ENCODE peak calls at places on chromosomes 12 and 14, in five cellular contexts. S is lung, F is HFFc6, A is GM20000, U is OCI-LY7. Q is an unnamed sample.

GRCh38 chr12:111582133-111582747 is 16.9 kb downstream of the ATXN2 start:
- DNase-seq in U (no peak), F (no peak), S (no peak), A (no peak), Q (no peak)

GRCh38 chr12:51951843-51952722 is 584 bp downstream of the ACVR1B start:
- DNase-seq in S (no peak), U (peak), F (no peak), A (no peak), Q (peak)

GRCh38 chr12:71456316-71456715 is 16.7 kb downstream of the LGR5 start:
- DNase-seq in S (no peak), A (no peak), F (no peak), U (peak), Q (no peak)

GRCh38 chr14:90654831-90655276 is 161.4 kb downstream of the TTC7B start:
- DNase-seq in A (no peak), U (no peak), F (no peak), S (no peak), Q (no peak)

GRCh38 chr12:91326043-91327027 is 143.7 kb upstream of the DCN start:
- DNase-seq in S (peak), A (peak), F (peak), U (peak), Q (peak)

GRCh38 chr14:50062438-50063039 is 53.8 kb downstream of the VCPKMT start:
- DNase-seq in A (peak), F (peak), U (peak), S (no peak), Q (peak)

GRCh38 chr14:62882967-62883366 is 162.3 kb downstream of the KCNH5 start:
- DNase-seq in A (no peak), U (no peak), S (no peak), F (no peak), Q (no peak)

GRCh38 chr12:62301799-62302133 is 41.6 kb downstream of the USP15 start:
- DNase-seq in A (no peak), F (no peak), S (no peak), U (no peak), Q (no peak)

GRCh38 chr14:70907172-70907995 is at the start of gene PCNX1:
- DNase-seq in F (peak), A (peak), U (peak), S (peak), Q (peak)

GRCh38 chr12:45989857-45990467 is 412 bp downstream of the SCAF11 start:
- DNase-seq in A (no peak), U (no peak), S (no peak), F (peak), Q (peak)

GRCh38 chr12:89663577-89664357 is 44.9 kb downstream of the ATP2B1 start:
- DNase-seq in F (peak), A (peak), S (no peak), U (peak), Q (peak)

GRCh38 chr14:30193056-30193455 is 265.4 kb upstream of the PRKD1 start:
- DNase-seq in F (no peak), A (no peak), S (no peak), U (no peak), Q (no peak)

GRCh38 chr14:93219103-93219726 is 12.2 kb downstream of the UBR7 start:
- DNase-seq in S (no peak), F (peak), A (peak), U (peak), Q (peak)

GRCh38 chr14:67859169-67859749 is 39.7 kb downstream of the RAD51B start:
- DNase-seq in F (no peak), S (no peak), A (no peak), U (no peak), Q (no peak)

GRCh38 chr12:78864483-78865296 is at the start of gene SYT1:
- DNase-seq in F (peak), U (no peak), S (peak), A (no peak), Q (no peak)

GRCh38 chr12:109461846-109462766 is 15.0 kb downstream of the KCTD10 start:
- DNase-seq in F (peak), U (no peak), A (no peak), S (peak), Q (no peak)

GRCh38 chr12:88334271-88334670 is 192.2 kb downstream of the TMTC3 start:
- DNase-seq in F (no peak), A (peak), S (no peak), U (peak), Q (no peak)

GRCh38 chr14:68208218-68208617 is 388.6 kb downstream of the RAD51B start:
- DNase-seq in U (no peak), A (no peak), F (no peak), S (no peak), Q (no peak)

GRCh38 chr12:29611906-29612305 is 114.4 kb upstream of the OVCH1 start:
- DNase-seq in S (no peak), U (no peak), A (no peak), F (no peak), Q (no peak)

GRCh38 chr12:9379023-9379742 is 171.0 kb upstream of the PZP start:
- DNase-seq in U (no peak), F (no peak), A (no peak), S (no peak), Q (no peak)

GRCh38 chr12:75979181-75979580 is 52.4 kb downstream of the PHLDA1 start:
- DNase-seq in U (no peak), S (no peak), F (peak), A (no peak), Q (peak)

GRCh38 chr14:67457782-67458181 is 30.7 kb downstream of the TMEM229B start:
- DNase-seq in S (no peak), U (no peak), F (no peak), A (no peak), Q (no peak)

GRCh38 chr12:76375470-76375869 is 27.3 kb upstream of the BBS10 start:
- DNase-seq in S (no peak), A (no peak), U (no peak), F (no peak), Q (no peak)

GRCh38 chr14:75561013-75561432 is 17.4 kb upstream of the FLVCR2 start:
- DNase-seq in F (peak), U (peak), S (peak), A (peak), Q (peak)

GRCh38 chr14:103023881-103024473 is 33.4 kb downstream of the CDC42BPB start:
- DNase-seq in F (peak), S (no peak), U (no peak), A (no peak), Q (no peak)

GRCh38 chr12:107125833-107126232 is 32.5 kb upstream of the CRY1 start:
- DNase-seq in S (no peak), U (no peak), F (no peak), A (no peak), Q (no peak)

GRCh38 chr14:95313246-95313645 is 6.5 kb downstream of the CLMN start:
- DNase-seq in A (no peak), U (no peak), F (no peak), S (no peak), Q (no peak)

GRCh38 chr14:29717906-29718305 is 209.7 kb downstream of the PRKD1 start:
- DNase-seq in A (no peak), F (no peak), U (no peak), S (no peak), Q (no peak)

GRCh38 chr12:66861157-66861750 is 182.4 kb upstream of the GRIP1 start:
- DNase-seq in U (peak), S (peak), F (peak), A (peak), Q (peak)

GRCh38 chr12:122148657-122149056 is 25.4 kb downstream of the IL31 start:
- DNase-seq in S (no peak), U (no peak), A (no peak), F (no peak), Q (no peak)

DNA sequence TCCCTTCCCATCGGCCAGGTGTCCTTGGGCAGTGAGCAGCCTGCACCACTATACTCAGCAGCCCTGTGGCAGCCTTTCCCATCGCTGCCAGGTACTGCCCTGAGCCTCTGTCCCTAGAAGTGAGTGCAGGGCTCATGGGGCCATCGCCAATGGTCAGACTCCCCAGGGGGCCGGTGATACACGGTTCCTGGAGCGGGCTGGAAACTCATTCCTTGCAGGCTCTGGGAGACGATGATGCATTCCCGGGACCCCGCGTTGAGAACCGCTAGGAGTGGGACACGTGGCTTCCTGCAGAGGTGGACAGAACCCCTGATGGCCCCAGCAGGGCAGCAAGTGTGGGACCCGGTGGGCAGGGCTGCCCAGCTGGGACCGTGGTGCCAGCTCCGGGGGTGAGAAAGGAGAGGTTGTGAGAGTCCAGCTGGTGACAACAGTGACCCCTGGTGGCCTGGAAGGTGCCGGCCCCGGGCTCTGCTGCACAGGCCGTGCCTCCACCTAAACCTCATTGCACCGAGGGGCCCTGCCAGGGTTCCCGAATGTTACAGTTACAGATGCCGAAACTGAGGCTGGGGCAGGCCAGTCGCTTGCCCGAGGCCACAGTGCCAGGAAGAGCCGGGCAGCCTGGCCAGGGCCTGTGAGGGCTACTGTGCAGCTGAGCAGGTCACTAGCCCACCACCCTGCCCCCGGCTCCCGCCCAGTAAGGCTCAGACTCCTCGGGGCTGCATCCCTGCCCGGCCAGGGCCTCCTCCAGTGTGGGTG is 33.8 kb downstream of the FBRSL1 start:
- DNase-seq in U (peak), A (peak), F (peak), S (peak), Q (peak)
- TF ChIP-seq CTCF in U (peak), A (peak), F (peak), S (peak), Q (peak)

GRCh38 chr12:115870527-115870926 is 407.0 kb downstream of the MED13L start:
- DNase-seq in F (no peak), U (no peak), A (no peak), S (no peak), Q (no peak)

GRCh38 chr12:115872212-115872611 is 405.3 kb downstream of the MED13L start:
- DNase-seq in S (no peak), F (no peak), U (no peak), A (no peak), Q (no peak)

GRCh38 chr12:115870021-115870420 is 407.5 kb downstream of the MED13L start:
- DNase-seq in A (no peak), F (no peak), S (no peak), U (no peak), Q (no peak)

GRCh38 chr12:115872919-115873357 is 404.6 kb downstream of the MED13L start:
- DNase-seq in A (no peak), S (peak), U (no peak), F (no peak), Q (no peak)

DNA sequence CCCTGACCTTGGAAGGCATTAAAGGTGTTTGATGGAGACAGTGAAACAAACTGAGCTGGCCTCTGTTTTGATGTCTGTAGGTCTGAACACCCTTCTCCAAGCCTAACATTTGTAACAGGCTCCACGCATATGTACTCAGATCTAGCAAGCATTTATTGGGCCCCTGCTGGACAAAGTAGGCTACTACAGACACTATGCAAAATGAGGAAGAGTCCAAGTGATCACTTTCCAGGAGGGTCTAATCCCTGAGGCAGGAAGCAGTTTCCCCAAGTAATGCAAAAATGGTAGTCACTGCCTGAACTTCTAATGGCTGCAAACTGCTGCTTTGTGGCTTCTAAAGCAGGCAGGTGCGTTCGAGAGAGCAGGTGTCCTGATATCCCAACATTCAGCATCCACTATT is 405.8 kb downstream of the MED13L start:
- DNase-seq in A (peak), F (peak), S (no peak), U (peak), Q (peak)
- TF ChIP-seq CTCF in A (no peak), F (peak), S (no peak), U (peak), Q (peak)

DNA sequence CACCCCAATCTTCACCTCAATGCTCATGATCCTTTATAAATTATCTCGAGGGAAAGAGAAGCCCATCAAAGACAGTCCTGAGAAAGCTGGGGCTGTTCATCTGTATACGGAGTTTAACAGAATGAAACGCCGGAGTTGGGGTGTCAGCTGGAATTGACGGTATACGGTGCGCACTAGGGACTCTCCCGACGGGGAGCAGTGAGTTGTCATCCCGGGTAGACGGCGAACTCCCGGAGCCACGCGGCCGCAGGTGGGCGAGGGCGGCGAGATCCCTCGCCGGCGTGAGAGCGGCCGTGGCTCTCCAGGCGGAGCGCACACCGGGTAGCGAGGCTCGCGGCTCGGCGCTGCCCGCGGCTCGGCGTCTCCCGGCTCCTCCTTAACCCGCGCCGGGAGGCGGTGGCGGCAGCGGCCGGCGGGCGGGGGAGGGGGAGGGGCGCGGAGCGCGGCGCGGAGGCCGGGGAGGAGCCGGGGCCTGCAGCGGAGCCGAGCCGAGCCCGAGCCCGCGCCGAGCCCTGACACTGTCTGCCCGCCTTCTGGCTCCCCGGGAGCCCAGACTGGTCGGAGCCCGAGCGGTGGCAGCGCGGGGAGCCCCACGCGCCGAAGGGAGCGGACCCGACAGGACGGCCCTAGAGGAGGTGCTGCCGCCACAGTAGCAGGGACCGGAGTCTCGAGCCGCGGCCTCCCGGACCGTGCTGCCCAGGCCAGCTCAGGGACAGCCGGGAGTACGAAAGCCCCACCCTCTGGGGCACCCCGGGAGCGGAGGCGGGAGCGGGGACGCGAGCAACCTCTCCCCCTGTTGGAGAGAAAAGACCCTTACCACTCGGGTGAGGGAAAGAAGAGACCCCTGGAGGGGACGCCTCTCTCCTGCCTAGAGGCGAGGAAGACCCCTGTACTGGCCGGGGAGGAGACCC is at the start of gene FOXJ2:
- DNase-seq in S (peak), A (peak), F (peak), U (peak), Q (peak)
- TF ChIP-seq CTCF in S (no peak), A (peak), F (peak), U (peak), Q (no peak)

GRCh38 chr14:64841772-64842490 is 37.8 kb downstream of the SPTB start:
- DNase-seq in U (no peak), S (no peak), A (no peak), F (peak), Q (no peak)

GRCh38 chr14:64844272-64844671 is 35.4 kb downstream of the SPTB start:
- DNase-seq in F (no peak), S (no peak), A (peak), U (peak), Q (no peak)

GRCh38 chr14:64844993-64845536 is 34.6 kb downstream of the SPTB start:
- DNase-seq in A (no peak), F (no peak), U (no peak), S (no peak), Q (no peak)

GRCh38 chr14:64838656-64839055 is 41.1 kb downstream of the SPTB start:
- DNase-seq in A (no peak), F (no peak), S (no peak), U (no peak), Q (no peak)

DNA sequence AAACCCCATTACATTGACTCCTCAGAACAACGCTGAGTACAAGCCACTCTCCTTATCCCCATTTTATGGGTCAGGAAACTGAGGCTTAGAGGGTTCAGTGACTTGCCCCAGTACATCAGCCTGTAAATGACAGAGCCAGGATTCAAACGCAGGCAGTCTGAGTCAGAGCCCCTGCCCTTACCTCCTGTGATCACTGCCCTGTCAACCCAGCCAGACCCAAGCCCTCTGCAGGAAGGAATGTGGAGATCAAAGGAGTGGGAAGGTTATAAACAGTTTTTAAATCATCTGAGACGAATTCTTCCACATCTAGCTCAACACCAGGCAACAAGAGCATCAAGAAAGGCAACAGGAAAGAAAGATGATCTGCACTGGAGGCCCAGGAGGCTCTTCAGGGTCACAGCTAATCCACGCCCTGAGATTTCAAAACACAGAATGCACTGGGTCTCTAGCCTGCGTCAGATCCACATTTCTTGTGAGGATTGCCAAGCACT is 38.5 kb downstream of the SPTB start:
- DNase-seq in F (peak), U (no peak), A (no peak), S (no peak), Q (no peak)
- TF ChIP-seq CTCF in F (peak), U (no peak), A (no peak), S (no peak), Q (no peak)

DNA sequence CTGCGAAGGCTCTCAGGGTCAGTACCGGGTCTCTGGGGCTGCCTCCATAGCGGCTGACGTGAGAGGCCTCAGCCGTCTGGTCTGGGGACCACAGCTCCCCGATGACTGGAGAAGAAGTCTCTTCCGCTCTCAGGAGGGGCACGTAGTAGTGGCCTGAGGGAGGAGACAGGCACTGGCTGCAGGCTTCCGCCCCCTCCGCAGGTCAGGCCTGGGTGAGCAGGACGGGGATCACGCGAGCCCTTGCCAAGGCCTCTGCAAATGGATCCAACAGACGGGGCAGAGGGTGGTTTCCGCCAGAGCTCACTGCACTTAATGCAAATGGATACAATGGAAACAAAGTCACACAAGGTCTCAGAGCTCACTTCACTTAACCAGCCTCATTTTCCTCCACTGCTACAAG is 24.7 kb downstream of the ANKLE2 start:
- DNase-seq in U (no peak), S (no peak), A (no peak), F (no peak), Q (no peak)
- TF ChIP-seq CTCF in U (no peak), S (no peak), A (no peak), F (no peak), Q (no peak)

GRCh38 chr12:44510510-44510909 is 365.6 kb downstream of the NELL2 start:
- DNase-seq in U (no peak), S (no peak), F (no peak), A (no peak), Q (no peak)
- TF ChIP-seq CTCF in U (peak), S (no peak), F (no peak), A (no peak), Q (no peak)